ENCODE peak calls at places on chromosomes 4 and X, in ten cellular contexts. J, M, K, A, U, F, S, B, H and Y are unnamed samples.

GRCh38 chrX:153731845-153732215 is 7.2 kb downstream of the ABCD1 start:
- DNase-seq in J (no peak), M (no peak), K (no peak), A (no peak), U (no peak), F (no peak), S (no peak), B (no peak), H (no peak), Y (no peak)

GRCh38 chr4:139669335-139669734 is 3.7 kb downstream of the MGST2 start:
- DNase-seq in J (no peak), M (no peak), K (no peak), A (no peak), U (no peak), F (no peak), S (no peak), B (no peak), H (no peak), Y (no peak)

GRCh38 chr4:16067515-16067914 is 16.3 kb downstream of the PROM1 start:
- DNase-seq in J (peak), M (no peak), K (peak), A (no peak), U (peak), F (no peak), S (no peak), B (no peak), H (peak), Y (no peak)

GRCh38 chr4:8267077-8267476 is 2.5 kb upstream of the HTRA3 start:
- DNase-seq in J (peak), M (no peak), K (peak), A (no peak), U (peak), F (peak), S (peak), B (no peak), H (peak), Y (no peak)

GRCh38 chr4:114161809-114162208 is 182.4 kb upstream of the ARSJ start:
- DNase-seq in J (no peak), M (no peak), K (no peak), A (no peak), U (no peak), F (no peak), S (no peak), B (no peak), H (no peak), Y (no peak)

GRCh38 chr4:150056569-150056968 is 21.7 kb upstream of the DCLK2 start:
- DNase-seq in J (no peak), M (no peak), K (no peak), A (no peak), U (no peak), F (no peak), S (no peak), B (no peak), H (no peak), Y (no peak)

GRCh38 chrX:300334-300733 is 18.3 kb downstream of the GTPBP6 start:
- DNase-seq in J (no peak), M (no peak), K (no peak), A (no peak), U (no peak), F (no peak), S (no peak), B (no peak), H (no peak), Y (no peak)

GRCh38 chrX:7083021-7083420 is 64.5 kb upstream of the STS start:
- DNase-seq in J (no peak), M (no peak), K (no peak), A (no peak), U (no peak), F (no peak), S (no peak), B (no peak), H (no peak), Y (no peak)

GRCh38 chr4:25965629-25966028 is 51.6 kb downstream of the SMIM20 start:
- DNase-seq in J (no peak), M (no peak), K (no peak), A (no peak), U (no peak), F (no peak), S (no peak), B (no peak), H (no peak), Y (no peak)

GRCh38 chr4:150366487-150366999 is 215.4 kb upstream of the MAB21L2 start:
- DNase-seq in J (peak), M (no peak), K (no peak), A (no peak), U (no peak), F (no peak), S (no peak), B (no peak), H (peak), Y (no peak)

GRCh38 chrX:64394059-64394873 is 986 bp downstream of the MTMR8 start:
- DNase-seq in J (no peak), M (no peak), K (no peak), A (no peak), U (no peak), F (no peak), S (no peak), B (no peak), H (no peak), Y (no peak)

GRCh38 chr4:185265942-185266341 is 56.5 kb downstream of the SNX25 start:
- DNase-seq in J (no peak), M (peak), K (no peak), A (peak), U (no peak), F (peak), S (no peak), B (peak), H (no peak), Y (no peak)

GRCh38 chr4:105715692-105716278 is 7.2 kb downstream of the GSTCD start:
- DNase-seq in J (peak), M (peak), K (no peak), A (peak), U (no peak), F (peak), S (no peak), B (no peak), H (peak), Y (no peak)

GRCh38 chr4:151195801-151196200 is 81.2 kb upstream of the PRSS48 start:
- DNase-seq in J (no peak), M (no peak), K (no peak), A (no peak), U (no peak), F (no peak), S (no peak), B (peak), H (no peak), Y (no peak)

GRCh38 chrX:31838617-31839016 is 766.8 kb upstream of the FTHL17 start:
- DNase-seq in J (no peak), M (no peak), K (no peak), A (no peak), U (no peak), F (no peak), S (no peak), B (no peak), H (no peak), Y (no peak)

GRCh38 chr4:169492436-169493163 is 119.8 kb downstream of the NEK1 start:
- DNase-seq in J (peak), M (peak), K (no peak), A (peak), U (peak), F (peak), S (peak), B (no peak), H (peak), Y (no peak)

GRCh38 chr4:69894706-69895105 is 34.8 kb upstream of the SULT1E1 start:
- DNase-seq in J (no peak), M (no peak), K (no peak), A (no peak), U (no peak), F (no peak), S (no peak), B (no peak), H (no peak), Y (no peak)

GRCh38 chr4:38310446-38311043 is 350.3 kb downstream of the PTTG2 start:
- DNase-seq in J (no peak), M (no peak), K (no peak), A (peak), U (peak), F (peak), S (no peak), B (no peak), H (no peak), Y (peak)

GRCh38 chrX:74371399-74371798 is 49.9 kb upstream of the SLC16A2 start:
- DNase-seq in J (no peak), M (no peak), K (no peak), A (no peak), U (no peak), F (no peak), S (no peak), B (no peak), H (no peak), Y (no peak)

GRCh38 chr4:140463182-140463581 is 34.9 kb downstream of the MGAT4D start:
- DNase-seq in J (no peak), M (no peak), K (no peak), A (no peak), U (no peak), F (no peak), S (no peak), B (no peak), H (no peak), Y (no peak)

GRCh38 chrX:115261148-115261547 is 27.3 kb upstream of the LRCH2 start:
- DNase-seq in J (no peak), M (no peak), K (no peak), A (no peak), U (no peak), F (no peak), S (no peak), B (no peak), H (no peak), Y (no peak)

GRCh38 chr4:8215001-8215427 is 15.9 kb downstream of the SH3TC1 start:
- DNase-seq in J (peak), M (peak), K (peak), A (no peak), U (no peak), F (no peak), S (no peak), B (no peak), H (peak), Y (no peak)